ENCODE peak calls at places on chromosomes 12 and 14, in six cellular contexts. G is GM23338, V is cardiac muscle cell, E is lower lobe of right lung, W is HCT116, P is pancreas. J is an unnamed sample.
A peak's percentile ranks its signal among the peaks of the same experiment; 100 is the strongest.

GRCh38 chr12:84166812-84167211 is 745.8 kb downstream of the SLC6A15 start:
- DNase-seq in G (no peak), V (no peak), E (no peak), W (no peak), P (no peak), J (no peak)

GRCh38 chr14:32977913-32978312 is 39.2 kb downstream of the NPAS3 start:
- DNase-seq in G (no peak), V (no peak), E (no peak), W (no peak), P (no peak), J (no peak)

GRCh38 chr14:90828642-90829487 is 12.6 kb upstream of the TTC7B start:
- DNase-seq in G (no peak), V (no peak), E (peak; percentile 46), W (no peak), P (no peak), J (no peak)

GRCh38 chr12:116534341-116535121 is 24.6 kb upstream of the MAP1LC3B2 start:
- DNase-seq in G (peak; percentile 57), V (no peak), E (no peak), W (no peak), P (no peak), J (no peak)

GRCh38 chr14:73753887-73754880 is 40.0 kb upstream of the PNMA1 start:
- DNase-seq in G (no peak), V (peak; percentile 34), E (no peak), W (no peak), P (no peak), J (no peak)

GRCh38 chr12:5489760-5490432 is 58.0 kb downstream of the NTF3 start:
- DNase-seq in G (no peak), V (no peak), E (no peak), W (no peak), P (no peak), J (no peak)

GRCh38 chr12:122117979-122118378 is 39.4 kb downstream of the MLXIP start:
- DNase-seq in G (no peak), V (no peak), E (no peak), W (no peak), P (no peak), J (no peak)

GRCh38 chr12:10554228-10554970 is 48.7 kb downstream of the EIF2S3B start:
- DNase-seq in G (no peak), V (no peak), E (no peak), W (no peak), P (no peak), J (no peak)

GRCh38 chr14:34930591-34931069 is 52.2 kb upstream of the SRP54 start:
- DNase-seq in G (no peak), V (no peak), E (no peak), W (no peak), P (no peak), J (no peak)

GRCh38 chr14:73237219-73237785 is at the start of gene PAPLN:
- DNase-seq in G (peak; percentile 65), V (peak; percentile 32), E (no peak), W (peak; percentile 8), P (peak; percentile 58), J (no peak)

GRCh38 chr14:71300474-71301359 is 393.5 kb downstream of the PCNX1 start:
- DNase-seq in G (no peak), V (no peak), E (no peak), W (no peak), P (no peak), J (no peak)

GRCh38 chr12:60148831-60149230 is 553.0 kb downstream of the SLC16A7 start:
- DNase-seq in G (no peak), V (no peak), E (no peak), W (peak; percentile 4), P (no peak), J (peak; percentile 80)

GRCh38 chr12:52436000-52436827 is 2.0 kb upstream of the KRT75 start:
- DNase-seq in G (no peak), V (peak; percentile 62), E (no peak), W (no peak), P (no peak), J (no peak)

GRCh38 chr12:107436376-107436775 is 249.2 kb upstream of the PWP1 start:
- DNase-seq in G (peak; percentile 81), V (peak; percentile 36), E (no peak), W (no peak), P (no peak), J (peak; percentile 85)

GRCh38 chr12:542290-543113 is 82.8 kb downstream of the B4GALNT3 start:
- DNase-seq in G (no peak), V (peak; percentile 55), E (no peak), W (no peak), P (no peak), J (no peak)

GRCh38 chr14:104344815-104345214 is 206.4 kb downstream of the KIF26A start:
- DNase-seq in G (no peak), V (no peak), E (no peak), W (no peak), P (no peak), J (no peak)

GRCh38 chr12:74365178-74365964 is 172.3 kb upstream of the ATXN7L3B start:
- DNase-seq in G (peak; percentile 66), V (peak; percentile 5), E (peak; percentile 23), W (no peak), P (no peak), J (no peak)

GRCh38 chr12:52826611-52827498 is 7.3 kb downstream of the KRT79 start:
- DNase-seq in G (peak; percentile 55), V (no peak), E (no peak), W (no peak), P (no peak), J (no peak)

GRCh38 chr12:47742253-47742825 is 16.3 kb downstream of the RAPGEF3 start:
- DNase-seq in G (peak; percentile 79), V (no peak), E (peak; percentile 74), W (peak; percentile 26), P (peak; percentile 61), J (no peak)

GRCh38 chr14:64110832-64111231 is 183.3 kb downstream of the ESR2 start:
- DNase-seq in G (no peak), V (no peak), E (no peak), W (no peak), P (no peak), J (no peak)

GRCh38 chr12:20527396-20528154 is 159.2 kb downstream of the PDE3A start:
- DNase-seq in G (no peak), V (no peak), E (no peak), W (no peak), P (no peak), J (peak; percentile 36)

GRCh38 chr14:97527993-97528392 is 730.8 kb downstream of the VRK1 start:
- DNase-seq in G (no peak), V (no peak), E (no peak), W (no peak), P (no peak), J (no peak)

GRCh38 chr12:49094104-49094948 is at the start of gene DHH:
- DNase-seq in G (peak; percentile 77), V (peak; percentile 60), E (peak; percentile 61), W (no peak), P (peak; percentile 53), J (no peak)
- H3K4me3 ChIP-seq in G (peak within 1 kb of the TSS; percentile 58), V (peak within 1 kb of the TSS; percentile 13), E (peak within 1 kb of the TSS; percentile 38), W (no peak within 1 kb of the TSS), P (no peak within 1 kb of the TSS), J (peak within 1 kb of the TSS; percentile 37)

GRCh38 chr14:88706425-88706824 is 86.3 kb downstream of the EML5 start:
- DNase-seq in G (no peak), V (no peak), E (no peak), W (no peak), P (no peak), J (no peak)
- TF ChIP-seq CTCF in G (no peak), V (no peak), E (no peak), W (no peak), P (no peak), J (no peak)

GRCh38 chr12:22904485-22904884 is 279.5 kb downstream of the ETNK1 start:
- DNase-seq in G (no peak), V (no peak), E (no peak), W (no peak), P (no peak), J (no peak)
- H3K4me3 ChIP-seq in G (no peak overlapping the region), V (no peak overlapping the region), E (no peak overlapping the region), W (no peak overlapping the region), P (no peak overlapping the region), J (no peak overlapping the region)

GRCh38 chr14:83467811-83468210 is 1934.2 kb upstream of the SEL1L start:
- DNase-seq in G (no peak), V (no peak), E (no peak), W (no peak), P (no peak), J (no peak)

GRCh38 chr14:83462759-83463158 is 1929.1 kb upstream of the SEL1L start:
- DNase-seq in G (no peak), V (no peak), E (no peak), W (no peak), P (no peak), J (no peak)

DNA sequence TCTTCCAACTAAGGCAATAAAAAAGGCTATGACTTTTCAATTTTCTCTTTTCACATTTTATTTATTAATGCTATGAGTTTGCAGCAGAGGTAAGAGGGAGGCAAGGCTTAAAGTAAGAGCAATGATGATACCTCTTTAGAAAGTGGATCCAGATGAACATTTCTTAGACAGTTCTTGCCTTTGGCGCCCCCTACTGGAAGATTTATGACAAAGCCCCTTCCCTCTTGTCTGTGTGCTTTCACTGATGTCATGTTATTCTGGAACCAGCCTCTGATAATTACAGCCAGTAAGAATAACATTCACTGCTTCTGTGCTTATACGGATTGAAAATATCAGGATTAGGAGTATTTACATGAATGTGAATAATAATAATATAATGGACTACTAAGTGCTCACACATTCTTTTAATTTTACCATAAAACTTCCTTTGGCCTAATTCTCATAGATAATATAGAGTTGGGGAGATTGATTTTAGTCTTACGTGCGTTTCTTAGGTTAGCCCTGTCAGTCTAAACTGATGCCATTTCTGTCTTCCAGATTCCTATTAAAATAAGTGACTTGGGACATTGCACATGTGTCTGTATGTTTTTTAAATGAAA is 1929.9 kb upstream of the SEL1L start:
- DNase-seq in G (peak; percentile 80), V (peak; percentile 90), E (no peak), W (no peak), P (no peak), J (no peak)
- TF ChIP-seq CTCF in G (peak; percentile 82), V (peak; percentile 73), E (peak; percentile 68), W (no peak), P (peak; percentile 59), J (peak; percentile 76)

J was measured in retinal pigment epithelial cell.